ENCODE peak calls at places on chromosomes 2 and 18, in five cellular contexts. F is transverse colon; X is HTR-8/SVneo; C is stimulated activated CD8-positive, alpha-beta memory T cell treated with anti-CD3 and anti-CD28 coated beads, Interleukin-12 subunit alpha, Interleukin-12 subunit beta, amount 100 ng/mL, for 1 hour; V is NCI-H460. E is an unnamed sample.

GRCh38 chr2:172210599-172210998 is 107.9 kb upstream of the DLX2 start:
- DNase-seq in F (no peak), X (no peak), C (no peak), V (no peak), E (no peak)

GRCh38 chr2:64675860-64676259 is 22.1 kb upstream of the SERTAD2 start:
- DNase-seq in F (no peak), X (no peak), C (no peak), V (no peak), E (peak; percentile 77)

GRCh38 chr2:181907005-181907549 is 15.5 kb downstream of the ITPRID2 start:
- DNase-seq in F (no peak), X (no peak), C (no peak), V (no peak), E (no peak)

GRCh38 chr2:222656544-222657446 is 903 bp upstream of the FARSB start:
- DNase-seq in F (no peak), X (no peak), C (no peak), V (no peak), E (no peak)

GRCh38 chr2:169141713-169142352 is 72.5 kb downstream of the DHRS9 start:
- DNase-seq in F (peak; percentile 68), X (peak; percentile 45), C (peak; percentile 32), V (peak; percentile 68), E (peak; percentile 52)

GRCh38 chr2:64837116-64837704 is 152.0 kb upstream of the SLC1A4 start:
- DNase-seq in F (no peak), X (no peak), C (no peak), V (no peak), E (no peak)

GRCh38 chr2:199206536-199206935 is 251.2 kb downstream of the SATB2 start:
- DNase-seq in F (no peak), X (no peak), C (no peak), V (no peak), E (no peak)

GRCh38 chr2:216601632-216602409 is 31.4 kb upstream of the IGFBP2 start:
- DNase-seq in F (no peak), X (no peak), C (no peak), V (no peak), E (no peak)

GRCh38 chr2:211416373-211416772 is 860.0 kb downstream of the CPS1 start:
- DNase-seq in F (no peak), X (no peak), C (no peak), V (no peak), E (no peak)

GRCh38 chr2:208783184-208783583 is 376.6 kb downstream of the PTH2R start:
- DNase-seq in F (peak; percentile 8), X (no peak), C (no peak), V (no peak), E (no peak)

GRCh38 chr18:10797882-10798281 is 272.1 kb downstream of the NAPG start:
- DNase-seq in F (no peak), X (no peak), C (no peak), V (no peak), E (no peak)

GRCh38 chr2:46134531-46135229 is 162.5 kb upstream of the EPAS1 start:
- DNase-seq in F (no peak), X (no peak), C (no peak), V (no peak), E (no peak)

GRCh38 chr18:9735238-9735637 is 27.1 kb downstream of the RAB31 start:
- DNase-seq in F (no peak), X (no peak), C (no peak), V (no peak), E (no peak)

GRCh38 chr2:158973511-158973956 is 5.1 kb downstream of the TANC1 start:
- DNase-seq in F (no peak), X (no peak), C (no peak), V (no peak), E (no peak)

GRCh38 chr2:154694881-154695280 is 3.6 kb upstream of the KCNJ3 start:
- DNase-seq in F (no peak), X (no peak), C (no peak), V (no peak), E (no peak)